ENCODE peak calls at places on chromosomes 4 and X, in five cellular contexts. J is skeletal muscle cell, W is iPS-NIHi11, A is astrocyte of the hippocampus, D is posterior cingulate gyrus. B is an unnamed sample.

GRCh38 chr4:6959261-6959660 is 49.6 kb downstream of the TBC1D14 start:
- DNase-seq in J (no peak), A (no peak), W (no peak), D (no peak), B (no peak)

GRCh38 chr4:6416518-6417286 is 55.7 kb downstream of the PPP2R2C start:
- DNase-seq in D (peak), A (no peak), W (no peak), J (no peak), B (no peak)

GRCh38 chr4:153138736-153139135 is 65.5 kb upstream of the TRIM2 start:
- DNase-seq in D (no peak), J (no peak), W (no peak), A (no peak), B (no peak)

GRCh38 chrX:38375888-38376287 is 23.5 kb downstream of the OTC start:
- DNase-seq in A (peak), J (no peak), D (no peak), W (peak), B (no peak)

GRCh38 chr4:40744218-40744617 is 5.5 kb upstream of the NSUN7 start:
- DNase-seq in A (no peak), J (no peak), W (no peak), D (no peak), B (no peak)

GRCh38 chr4:119243868-119244267 is 31.4 kb downstream of the USP53 start:
- DNase-seq in W (no peak), D (no peak), A (no peak), J (no peak), B (no peak)

GRCh38 chr4:2091990-2092652 is 33.0 kb downstream of the NAT8L start:
- DNase-seq in D (no peak), J (no peak), W (no peak), A (no peak), B (no peak)

GRCh38 chr4:3708103-3708510 is 58.1 kb upstream of the ADRA2C start:
- DNase-seq in D (peak), A (no peak), J (peak), W (no peak), B (peak)

GRCh38 chr4:88021824-88022223 is 14.4 kb downstream of the PKD2 start:
- DNase-seq in D (no peak), W (no peak), J (no peak), A (no peak), B (no peak)

GRCh38 chr4:73821325-73821724 is 15.2 kb upstream of the CXCL6 start:
- DNase-seq in J (no peak), A (no peak), D (no peak), W (no peak), B (no peak)

GRCh38 chr4:101256222-101256621 is 91.1 kb downstream of the PPP3CA start:
- DNase-seq in W (no peak), J (no peak), D (no peak), A (no peak), B (no peak)

GRCh38 chr4:94680131-94680862 is 77.5 kb upstream of the BMPR1B start:
- DNase-seq in W (no peak), A (no peak), D (no peak), J (no peak), B (no peak)

GRCh38 chr4:107853444-107854325 is 29.0 kb downstream of the SGMS2 start:
- DNase-seq in J (no peak), D (no peak), W (no peak), A (no peak), B (no peak)

GRCh38 chr4:76563804-76564468 is 128.9 kb downstream of the SHROOM3 start:
- DNase-seq in W (no peak), A (no peak), D (no peak), J (no peak), B (no peak)

GRCh38 chr4:5018096-5018495 is 1.2 kb downstream of the CYTL1 start:
- DNase-seq in W (no peak), J (no peak), A (no peak), D (no peak), B (no peak)

GRCh38 chr4:37802068-37802666 is 24.3 kb upstream of the PGM2 start:
- DNase-seq in W (peak), J (no peak), A (peak), D (peak), B (no peak)

GRCh38 chr4:168908093-168908492 is 102.0 kb downstream of the CBR4 start:
- DNase-seq in W (no peak), D (no peak), A (peak), J (no peak), B (peak)

GRCh38 chr4:153517159-153517558 is 51.0 kb downstream of the TMEM131L start:
- DNase-seq in J (no peak), A (no peak), D (no peak), W (no peak), B (no peak)

GRCh38 chr4:122503214-122503613 is 46.7 kb upstream of the IL2 start:
- DNase-seq in J (no peak), W (no peak), D (no peak), A (no peak), B (no peak)

GRCh38 chrX:115494133-115494532 is 66.8 kb upstream of the PLS3 start:
- DNase-seq in J (no peak), A (no peak), W (no peak), D (no peak), B (no peak)

GRCh38 chr4:164748375-164748774 is 5.6 kb upstream of the SMIM31 start:
- DNase-seq in W (peak), D (no peak), J (no peak), A (peak), B (no peak)